ENCODE peak calls at places on chromosomes 2 and 18, in seven cellular contexts. W, M, O, V, P, U and Y are unnamed samples.

GRCh38 chr18:13376841-13377351 is 158.3 kb downstream of the LDLRAD4 start:
- DNase-seq in O (no peak), M (no peak), V (peak; percentile 77), W (peak; percentile 29), U (peak; percentile 42), P (no peak), Y (no peak)

GRCh38 chr2:23200460-23201113 is 184.4 kb upstream of the KLHL29 start:
- DNase-seq in P (no peak), U (no peak), V (no peak), M (no peak), O (no peak), W (no peak), Y (no peak)

GRCh38 chr2:71100195-71100964 is 29.6 kb downstream of the MCEE start:
- DNase-seq in U (peak; percentile 2), P (peak; percentile 72), M (peak; percentile 9), O (peak; percentile 58), W (peak; percentile 12), V (peak; percentile 68), Y (peak; percentile 13)

GRCh38 chr2:54381293-54381692 is 74.8 kb upstream of the SPTBN1 start:
- DNase-seq in P (no peak), M (no peak), U (no peak), O (no peak), V (no peak), W (no peak), Y (no peak)

GRCh38 chr2:118046628-118047210 is 32.8 kb upstream of the CCDC93 start:
- DNase-seq in P (no peak), M (no peak), V (no peak), O (no peak), U (no peak), W (no peak), Y (no peak)

GRCh38 chr2:7194950-7195349 is 277.7 kb downstream of the RNF144A start:
- DNase-seq in U (no peak), M (no peak), P (no peak), W (no peak), V (no peak), O (no peak), Y (no peak)

GRCh38 chr2:190547914-190548313 is 13.4 kb upstream of the NEMP2 start:
- DNase-seq in V (no peak), M (no peak), W (no peak), O (no peak), U (no peak), P (no peak), Y (no peak)

GRCh38 chr2:54708584-54709340 is 14.7 kb upstream of the EML6 start:
- DNase-seq in W (no peak), O (peak; percentile 75), V (peak; percentile 37), M (no peak), U (no peak), P (peak; percentile 69), Y (no peak)

GRCh38 chr2:15725101-15725787 is 133.6 kb downstream of the DDX1 start:
- DNase-seq in O (no peak), W (no peak), P (no peak), U (no peak), M (no peak), V (no peak), Y (no peak)

GRCh38 chr2:211077216-211077764 is 520.9 kb downstream of the CPS1 start:
- DNase-seq in V (no peak), M (no peak), U (no peak), O (no peak), P (no peak), W (no peak), Y (no peak)

GRCh38 chr2:5389740-5390139 is 302.4 kb upstream of the SOX11 start:
- DNase-seq in P (no peak), M (no peak), V (no peak), O (no peak), U (no peak), W (no peak), Y (no peak)

GRCh38 chr2:130358420-130359350 is 2.8 kb downstream of the PTPN18 start:
- DNase-seq in V (no peak), O (no peak), P (no peak), M (no peak), W (no peak), U (no peak), Y (no peak)

GRCh38 chr2:240836781-240837467 is 16.9 kb upstream of the KIF1A start:
- DNase-seq in U (no peak), W (no peak), P (no peak), M (no peak), V (no peak), O (no peak), Y (no peak)

GRCh38 chr2:45731146-45731545 is 79.7 kb downstream of the PRKCE start:
- DNase-seq in U (no peak), W (no peak), V (no peak), P (no peak), M (no peak), O (no peak), Y (no peak)

GRCh38 chr18:49848115-49848514 is 34.8 kb upstream of the ACAA2 start:
- DNase-seq in W (no peak), V (no peak), M (no peak), U (no peak), P (no peak), O (no peak), Y (no peak)

GRCh38 chr2:160054984-160055725 is 7.3 kb downstream of the PLA2R1 start:
- DNase-seq in W (no peak), U (no peak), V (no peak), M (no peak), O (peak; percentile 29), P (peak; percentile 44), Y (no peak)

GRCh38 chr2:144505245-144505801 is 14.6 kb downstream of the ZEB2 start:
- DNase-seq in V (no peak), P (no peak), W (no peak), M (no peak), O (peak; percentile 65), U (no peak), Y (no peak)

GRCh38 chr2:175999283-175999819 is 2.7 kb downstream of the LNPK start:
- DNase-seq in V (no peak), P (no peak), O (no peak), W (no peak), M (no peak), U (no peak), Y (no peak)

GRCh38 chr2:200725620-200726019 is 86.1 kb upstream of the BZW1 start:
- DNase-seq in M (no peak), P (no peak), U (no peak), O (no peak), V (no peak), W (no peak), Y (no peak)

GRCh38 chr2:150732064-150732463 is 244.6 kb upstream of the RND3 start:
- DNase-seq in O (no peak), P (no peak), W (no peak), U (no peak), M (peak; percentile 38), V (no peak), Y (no peak)